ENCODE peak calls at places on chromosomes 13 and 19, in four cellular contexts. One of them, this sample, is unnamed. For H3K4me1, the result is how much of the 10 kb centered on the place peaks cover.

GRCh38 chr13:40994581-40995230 is 24.4 kb downstream of the ELF1 start:
- DNase-seq in psoas muscle: no peak
- DNase-seq in colonic mucosa: no peak
- DNase-seq in A673: no peak
- DNase-seq in this sample: no peak

GRCh38 chr19:21328402-21328801 is 808 bp downstream of the ZNF708 start:
- DNase-seq in psoas muscle: no peak
- DNase-seq in colonic mucosa: no peak
- DNase-seq in A673: peak
- DNase-seq in this sample: no peak

GRCh38 chr19:17405250-17406038 is at the start of gene BST2:
- DNase-seq in psoas muscle: peak
- DNase-seq in colonic mucosa: peak
- DNase-seq in A673: peak
- DNase-seq in this sample: peak

GRCh38 chr19:7928741-7929701 is 3.1 kb upstream of the CTXN1 start:
- DNase-seq in psoas muscle: peak
- DNase-seq in colonic mucosa: no peak
- DNase-seq in A673: peak
- DNase-seq in this sample: peak

GRCh38 chr19:13215572-13216380 is 65.6 kb downstream of the IER2 start:
- DNase-seq in psoas muscle: no peak
- DNase-seq in colonic mucosa: no peak
- DNase-seq in A673: no peak
- DNase-seq in this sample: no peak

GRCh38 chr19:51198641-51199040 is 26.2 kb upstream of the CD33 start:
- DNase-seq in psoas muscle: no peak
- DNase-seq in colonic mucosa: no peak
- DNase-seq in A673: no peak
- DNase-seq in this sample: no peak

GRCh38 chr13:110476220-110476617 is 85.3 kb downstream of the RAB20 start:
- DNase-seq in psoas muscle: no peak
- DNase-seq in colonic mucosa: no peak
- DNase-seq in A673: no peak
- DNase-seq in this sample: no peak

GRCh38 chr13:51532736-51533197 is 51.5 kb upstream of the WDFY2 start:
- DNase-seq in psoas muscle: no peak
- DNase-seq in colonic mucosa: no peak
- DNase-seq in A673: no peak
- DNase-seq in this sample: no peak

GRCh38 chr19:5949792-5950305 is 28.1 kb downstream of the RANBP3 start:
- DNase-seq in psoas muscle: no peak
- DNase-seq in colonic mucosa: no peak
- DNase-seq in A673: no peak
- DNase-seq in this sample: no peak

GRCh38 chr19:18427752-18428131 is 8.5 kb downstream of the SSBP4 start:
- DNase-seq in psoas muscle: no peak
- DNase-seq in colonic mucosa: no peak
- DNase-seq in A673: no peak
- DNase-seq in this sample: no peak

GRCh38 chr19:18425515-18426415 is 6.6 kb downstream of the SSBP4 start:
- DNase-seq in psoas muscle: peak
- DNase-seq in colonic mucosa: no peak
- DNase-seq in A673: peak
- DNase-seq in this sample: no peak

GRCh38 chr19:18426416-18426767 is 7.2 kb downstream of the SSBP4 start:
- DNase-seq in psoas muscle: no peak
- DNase-seq in colonic mucosa: no peak
- DNase-seq in A673: no peak
- DNase-seq in this sample: no peak

GRCh38 chr19:18428173-18428836 is 9.1 kb downstream of the SSBP4 start:
- DNase-seq in psoas muscle: peak
- DNase-seq in colonic mucosa: no peak
- DNase-seq in A673: no peak
- DNase-seq in this sample: no peak

DNA sequence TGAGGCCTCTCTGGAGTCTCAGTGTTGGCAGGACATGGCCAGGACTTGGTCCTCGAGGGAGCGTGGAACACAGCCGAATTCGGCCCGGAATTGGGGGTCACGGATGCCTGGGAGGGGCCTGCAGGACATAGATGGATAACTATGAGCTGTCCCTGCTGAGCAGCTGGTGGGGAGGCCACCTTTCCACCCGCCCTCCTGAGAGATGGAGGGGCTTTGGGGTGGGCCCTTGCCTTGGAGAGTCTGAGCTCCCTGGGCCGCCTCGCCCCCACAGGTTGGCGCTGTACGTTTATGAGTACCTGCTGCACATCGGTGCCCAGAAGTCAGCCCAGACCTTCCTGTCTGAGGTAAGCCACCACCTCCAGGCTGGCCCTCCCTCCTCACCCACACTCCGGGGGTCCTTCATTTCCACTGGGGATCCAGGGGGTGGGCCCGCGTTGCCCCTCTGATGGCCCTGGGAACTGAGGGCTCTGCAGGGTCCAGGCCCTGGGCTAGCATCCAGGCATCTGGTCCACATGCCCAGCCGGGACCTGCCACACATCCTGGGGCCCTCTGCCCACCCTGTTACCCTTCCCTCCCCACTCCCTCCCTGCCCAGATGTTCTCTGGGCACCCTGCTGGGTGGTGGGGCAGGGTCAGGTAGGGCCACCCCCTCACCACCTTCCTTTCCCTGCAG is 8.0 kb downstream of the SSBP4 start:
- DNase-seq in psoas muscle: peak
- DNase-seq in colonic mucosa: no peak
- DNase-seq in A673: no peak
- DNase-seq in this sample: no peak
- H3K4me1 ChIP-seq in psoas muscle: under half
- H3K4me1 ChIP-seq in colonic mucosa: under half
- H3K4me1 ChIP-seq in A673: half or more
- H3K4me1 ChIP-seq in this sample: under half

GRCh38 chr19:19461671-19462622 is 53.4 kb downstream of the TSSK6 start:
- DNase-seq in psoas muscle: peak
- DNase-seq in colonic mucosa: peak
- DNase-seq in A673: peak
- DNase-seq in this sample: peak

GRCh38 chr19:19460258-19460731 is 54.8 kb downstream of the GATAD2A start:
- DNase-seq in psoas muscle: no peak
- DNase-seq in colonic mucosa: no peak
- DNase-seq in A673: no peak
- DNase-seq in this sample: peak

GRCh38 chr19:19461306-19461670 is 54.1 kb downstream of the TSSK6 start:
- DNase-seq in psoas muscle: no peak
- DNase-seq in colonic mucosa: no peak
- DNase-seq in A673: no peak
- DNase-seq in this sample: peak

GRCh38 chr19:19459707-19460251 is 54.3 kb downstream of the GATAD2A start:
- DNase-seq in psoas muscle: no peak
- DNase-seq in colonic mucosa: no peak
- DNase-seq in A673: peak
- DNase-seq in this sample: peak

DNA sequence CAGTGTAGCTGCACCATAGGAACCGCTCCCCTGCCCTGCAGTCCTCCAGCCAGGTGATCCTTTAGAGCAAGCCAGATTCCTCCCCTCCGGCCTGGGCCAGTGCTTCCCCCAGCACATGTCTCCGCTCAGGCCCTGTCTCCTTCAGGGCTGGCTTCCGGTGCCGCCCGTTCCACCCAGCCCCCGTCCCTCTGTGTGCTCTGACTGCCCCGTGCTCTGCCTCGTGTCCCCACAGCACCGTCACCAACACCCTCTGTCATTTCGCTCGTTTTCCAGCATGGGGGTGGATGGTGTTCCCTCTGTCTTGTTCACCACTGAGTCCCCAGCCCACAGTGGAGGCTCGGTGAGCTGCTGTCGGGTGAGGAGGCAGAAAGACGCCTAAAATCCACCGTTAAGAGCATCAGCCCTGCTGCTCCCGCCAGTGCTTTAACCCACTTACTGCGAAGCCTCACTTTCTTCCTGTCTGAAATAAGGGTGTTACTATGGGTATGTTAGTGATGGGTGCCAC is 54.5 kb downstream of the TSSK6 start:
- DNase-seq in psoas muscle: peak
- DNase-seq in colonic mucosa: peak
- DNase-seq in A673: peak
- DNase-seq in this sample: peak
- H3K4me1 ChIP-seq in psoas muscle: half or more
- H3K4me1 ChIP-seq in colonic mucosa: under half
- H3K4me1 ChIP-seq in A673: half or more
- H3K4me1 ChIP-seq in this sample: half or more

DNA sequence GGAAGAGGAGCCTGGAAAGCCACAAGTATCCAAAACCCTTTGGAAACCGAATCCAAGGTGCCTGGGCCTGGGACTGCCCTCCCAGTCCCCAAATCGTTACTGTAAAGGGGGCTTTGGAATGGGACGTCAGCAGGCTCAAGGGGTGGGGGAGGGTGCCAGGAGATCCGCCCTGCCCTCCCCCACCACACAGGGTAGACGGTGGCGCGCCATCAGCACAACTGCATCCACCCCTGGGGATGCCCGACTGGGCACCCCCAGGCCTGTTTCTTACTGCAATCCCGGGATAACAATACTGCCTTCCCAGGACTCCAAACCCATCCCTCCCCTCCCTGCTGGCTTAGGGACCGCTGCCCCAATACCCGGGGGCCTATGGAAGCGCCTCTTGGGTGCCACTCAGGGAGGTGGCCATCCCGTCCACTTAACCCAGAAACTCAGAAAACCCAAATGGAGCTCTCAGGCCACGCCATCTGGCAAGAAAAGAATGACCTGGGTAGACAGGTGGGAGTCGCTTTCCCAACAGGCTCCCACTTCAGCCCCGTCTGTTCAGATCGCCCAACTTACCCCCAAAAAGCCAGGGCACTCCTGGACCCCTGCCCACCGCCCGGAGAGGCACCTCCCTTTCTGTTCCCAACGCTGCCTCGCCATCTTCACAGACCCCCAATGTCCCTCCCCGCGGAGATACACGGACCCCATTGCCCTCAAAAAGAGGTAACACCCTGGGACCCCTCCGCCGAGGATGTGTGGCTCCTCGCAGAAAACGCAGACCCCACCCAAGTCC is 2.4 kb downstream of the KLF16 start:
- DNase-seq in psoas muscle: no peak
- DNase-seq in colonic mucosa: peak
- DNase-seq in A673: no peak
- DNase-seq in this sample: no peak
- H3K4me1 ChIP-seq in psoas muscle: under half
- H3K4me1 ChIP-seq in colonic mucosa: under half
- H3K4me1 ChIP-seq in A673: half or more
- H3K4me1 ChIP-seq in this sample: half or more

GRCh38 chr19:47615714-47616113 is 6.8 kb downstream of the BICRA start:
- DNase-seq in psoas muscle: no peak
- DNase-seq in colonic mucosa: no peak
- DNase-seq in A673: no peak
- DNase-seq in this sample: no peak
- H3K4me1 ChIP-seq in psoas muscle: half or more
- H3K4me1 ChIP-seq in colonic mucosa: under half
- H3K4me1 ChIP-seq in A673: under half
- H3K4me1 ChIP-seq in this sample: under half

GRCh38 chr19:4916292-4917082 is 7.2 kb downstream of the UHRF1 start:
- DNase-seq in psoas muscle: no peak
- DNase-seq in colonic mucosa: no peak
- DNase-seq in A673: no peak
- DNase-seq in this sample: peak
- H3K4me1 ChIP-seq in psoas muscle: under half
- H3K4me1 ChIP-seq in colonic mucosa: under half
- H3K4me1 ChIP-seq in A673: under half
- H3K4me1 ChIP-seq in this sample: under half

DNA sequence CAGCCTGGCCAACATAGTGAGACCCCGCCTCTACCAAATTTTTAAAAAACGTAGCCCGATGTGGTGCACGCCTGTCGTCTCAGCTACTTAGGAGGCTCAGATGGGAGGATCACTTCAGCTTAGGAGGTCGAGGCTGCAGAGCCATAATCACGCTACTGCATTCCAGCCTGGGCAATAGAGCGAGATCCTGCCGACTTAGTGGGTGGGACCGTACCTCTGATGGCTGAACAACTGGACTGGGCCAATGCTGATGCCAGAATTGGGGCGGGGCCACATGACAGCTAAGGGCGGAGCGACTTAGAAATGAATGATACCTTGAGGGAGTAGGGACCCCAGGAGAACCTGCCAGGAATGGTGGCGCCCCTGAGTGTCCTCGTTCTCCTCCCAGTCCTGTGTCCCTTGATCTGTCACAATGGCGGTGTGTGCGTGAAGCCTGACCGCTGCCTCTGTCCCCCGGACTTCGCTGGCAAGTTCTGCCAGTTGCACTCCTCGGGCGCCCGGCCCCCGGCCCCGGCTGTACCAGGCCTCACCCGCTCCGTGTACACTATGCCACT is 3.6 kb downstream of the LTBP4 start:
- DNase-seq in psoas muscle: no peak
- DNase-seq in colonic mucosa: peak
- DNase-seq in A673: no peak
- DNase-seq in this sample: peak
- H3K4me1 ChIP-seq in psoas muscle: under half
- H3K4me1 ChIP-seq in colonic mucosa: under half
- H3K4me1 ChIP-seq in A673: under half
- H3K4me1 ChIP-seq in this sample: half or more

GRCh38 chr19:55252760-55253159 is 6.1 kb downstream of the PPP6R1 start:
- DNase-seq in psoas muscle: peak
- DNase-seq in colonic mucosa: no peak
- DNase-seq in A673: no peak
- DNase-seq in this sample: no peak
- H3K4me1 ChIP-seq in psoas muscle: half or more
- H3K4me1 ChIP-seq in colonic mucosa: under half
- H3K4me1 ChIP-seq in A673: under half
- H3K4me1 ChIP-seq in this sample: half or more